ENCODE peak calls at places on chromosomes 5 and 9, in six cellular contexts. One of them, this sample, is unnamed.
A peak's percentile ranks its signal among the peaks of the same experiment; 100 is the strongest.

GRCh38 chr9:70120834-70121510 is 77.3 kb downstream of the MAMDC2 start:
- DNase-seq in heart right ventricle: peak; percentile 66
- DNase-seq in prostate gland: no peak
- DNase-seq in colonic mucosa: peak; percentile 30
- DNase-seq in endodermal cell: peak; percentile 73
- DNase-seq in kidney: no peak
- DNase-seq in this sample: no peak

GRCh38 chr9:27059406-27059805 is 49.6 kb upstream of the TEK start:
- DNase-seq in heart right ventricle: no peak
- DNase-seq in prostate gland: no peak
- DNase-seq in colonic mucosa: no peak
- DNase-seq in endodermal cell: no peak
- DNase-seq in kidney: no peak
- DNase-seq in this sample: peak; percentile 23

GRCh38 chr5:9149988-9150387 is 395.9 kb downstream of the SEMA5A start:
- DNase-seq in heart right ventricle: no peak
- DNase-seq in prostate gland: no peak
- DNase-seq in colonic mucosa: no peak
- DNase-seq in endodermal cell: no peak
- DNase-seq in kidney: no peak
- DNase-seq in this sample: no peak

GRCh38 chr9:10248890-10249289 is 363.9 kb downstream of the PTPRD start:
- DNase-seq in heart right ventricle: no peak
- DNase-seq in prostate gland: no peak
- DNase-seq in colonic mucosa: no peak
- DNase-seq in endodermal cell: no peak
- DNase-seq in kidney: no peak
- DNase-seq in this sample: no peak

GRCh38 chr9:135217836-135218235 is 130.4 kb downstream of the OLFM1 start:
- DNase-seq in heart right ventricle: peak; percentile 6
- DNase-seq in prostate gland: no peak
- DNase-seq in colonic mucosa: no peak
- DNase-seq in endodermal cell: peak; percentile 61
- DNase-seq in kidney: peak; percentile 45
- DNase-seq in this sample: no peak

GRCh38 chr9:83706703-83707517 is 848 bp downstream of the UBQLN1 start:
- DNase-seq in heart right ventricle: peak; percentile 44
- DNase-seq in prostate gland: peak; percentile 19
- DNase-seq in colonic mucosa: peak; percentile 38
- DNase-seq in endodermal cell: peak; percentile 89
- DNase-seq in kidney: peak; percentile 85
- DNase-seq in this sample: peak; percentile 18

GRCh38 chr9:72465602-72466001 is 55.8 kb upstream of the TMC1 start:
- DNase-seq in heart right ventricle: no peak
- DNase-seq in prostate gland: no peak
- DNase-seq in colonic mucosa: no peak
- DNase-seq in endodermal cell: no peak
- DNase-seq in kidney: no peak
- DNase-seq in this sample: no peak

GRCh38 chr5:113337515-113338140 is 97.2 kb downstream of the TSSK1B start:
- DNase-seq in heart right ventricle: no peak
- DNase-seq in prostate gland: no peak
- DNase-seq in colonic mucosa: no peak
- DNase-seq in endodermal cell: no peak
- DNase-seq in kidney: no peak
- DNase-seq in this sample: no peak

GRCh38 chr5:111227805-111228204 is 3.6 kb downstream of the CAMK4 start:
- DNase-seq in heart right ventricle: no peak
- DNase-seq in prostate gland: no peak
- DNase-seq in colonic mucosa: peak; percentile 30
- DNase-seq in endodermal cell: no peak
- DNase-seq in kidney: no peak
- DNase-seq in this sample: peak; percentile 37
- H3K27ac ChIP-seq in heart right ventricle: no peak overlapping the region
- H3K27ac ChIP-seq in prostate gland: no peak overlapping the region
- H3K27ac ChIP-seq in colonic mucosa: peak overlapping the region; percentile 34
- H3K27ac ChIP-seq in endodermal cell: no peak overlapping the region
- H3K27ac ChIP-seq in kidney: no peak overlapping the region
- H3K27ac ChIP-seq in this sample: peak overlapping the region; percentile 9

GRCh38 chr5:181164076-181164952 is 16.9 kb downstream of the OR2V2 start:
- DNase-seq in heart right ventricle: no peak
- DNase-seq in prostate gland: no peak
- DNase-seq in colonic mucosa: no peak
- DNase-seq in endodermal cell: peak; percentile 60
- DNase-seq in kidney: no peak
- DNase-seq in this sample: no peak

GRCh38 chr5:181159286-181160143 is 12.1 kb downstream of the OR2V2 start:
- DNase-seq in heart right ventricle: peak; percentile 88
- DNase-seq in prostate gland: peak; percentile 81
- DNase-seq in colonic mucosa: peak; percentile 94
- DNase-seq in endodermal cell: peak; percentile 98
- DNase-seq in kidney: peak; percentile 89
- DNase-seq in this sample: peak; percentile 83

GRCh38 chr5:181163487-181164075 is 16.2 kb downstream of the OR2V2 start:
- DNase-seq in heart right ventricle: no peak
- DNase-seq in prostate gland: no peak
- DNase-seq in colonic mucosa: no peak
- DNase-seq in endodermal cell: peak; percentile 74
- DNase-seq in kidney: no peak
- DNase-seq in this sample: no peak

GRCh38 chr5:181160144-181160754 is 12.9 kb downstream of the OR2V2 start:
- DNase-seq in heart right ventricle: peak; percentile 42
- DNase-seq in prostate gland: no peak
- DNase-seq in colonic mucosa: no peak
- DNase-seq in endodermal cell: peak; percentile 80
- DNase-seq in kidney: no peak
- DNase-seq in this sample: no peak

DNA sequence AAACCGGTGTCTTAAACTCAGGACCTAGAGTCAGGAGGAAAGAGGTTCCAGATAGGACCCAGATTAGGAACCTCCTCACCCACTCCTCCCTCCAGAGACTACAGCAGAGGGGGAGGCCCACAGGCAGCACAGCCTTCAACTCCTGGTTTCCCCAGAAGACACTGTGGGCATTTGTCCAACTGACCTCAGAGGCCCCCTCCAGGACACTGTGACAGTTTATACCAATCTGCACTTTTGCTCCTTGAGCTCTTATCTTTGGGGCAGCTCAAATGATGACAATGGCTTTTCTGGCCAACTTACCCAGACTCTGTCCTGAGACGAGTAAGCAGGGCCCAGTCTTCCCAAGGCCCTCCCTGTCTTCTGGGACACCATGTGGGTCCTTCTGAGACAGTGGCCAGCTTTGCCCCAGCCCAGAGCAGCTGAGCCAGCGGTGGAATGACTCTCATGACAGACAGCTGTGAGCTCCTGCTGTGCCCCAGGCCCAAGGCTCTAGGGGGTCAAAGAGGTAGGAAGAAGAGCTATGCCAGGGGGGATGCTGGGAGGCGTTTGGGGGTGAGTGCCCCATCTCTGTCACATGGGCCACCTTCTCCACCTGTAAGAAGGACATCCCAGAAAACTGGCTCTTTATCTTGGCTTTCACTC is 14.3 kb downstream of the OR2V2 start:
- DNase-seq in heart right ventricle: no peak
- DNase-seq in prostate gland: no peak
- DNase-seq in colonic mucosa: no peak
- DNase-seq in endodermal cell: no peak
- DNase-seq in kidney: no peak
- DNase-seq in this sample: no peak
- H3K4me3 ChIP-seq in heart right ventricle: no peak overlapping the region
- H3K4me3 ChIP-seq in prostate gland: no peak overlapping the region
- H3K4me3 ChIP-seq in colonic mucosa: no peak overlapping the region
- H3K4me3 ChIP-seq in endodermal cell: no peak overlapping the region
- H3K4me3 ChIP-seq in kidney: no peak overlapping the region
- H3K4me3 ChIP-seq in this sample: no peak overlapping the region

GRCh38 chr9:130578865-130579737 is at the start of gene FUBP3:
- DNase-seq in heart right ventricle: peak; percentile 94
- DNase-seq in prostate gland: peak; percentile 92
- DNase-seq in colonic mucosa: peak; percentile 97
- DNase-seq in endodermal cell: peak; percentile 97
- DNase-seq in kidney: peak; percentile 98
- DNase-seq in this sample: peak; percentile 94

GRCh38 chr9:130588416-130588815 is 9.0 kb downstream of the FUBP3 start:
- DNase-seq in heart right ventricle: no peak
- DNase-seq in prostate gland: no peak
- DNase-seq in colonic mucosa: no peak
- DNase-seq in endodermal cell: no peak
- DNase-seq in kidney: no peak
- DNase-seq in this sample: no peak

GRCh38 chr9:130587921-130588320 is 8.5 kb downstream of the FUBP3 start:
- DNase-seq in heart right ventricle: no peak
- DNase-seq in prostate gland: no peak
- DNase-seq in colonic mucosa: no peak
- DNase-seq in endodermal cell: no peak
- DNase-seq in kidney: no peak
- DNase-seq in this sample: no peak

GRCh38 chr9:130579738-130580463 is 524 bp downstream of the FUBP3 start:
- DNase-seq in heart right ventricle: no peak
- DNase-seq in prostate gland: no peak
- DNase-seq in colonic mucosa: no peak
- DNase-seq in endodermal cell: no peak
- DNase-seq in kidney: no peak
- DNase-seq in this sample: no peak

DNA sequence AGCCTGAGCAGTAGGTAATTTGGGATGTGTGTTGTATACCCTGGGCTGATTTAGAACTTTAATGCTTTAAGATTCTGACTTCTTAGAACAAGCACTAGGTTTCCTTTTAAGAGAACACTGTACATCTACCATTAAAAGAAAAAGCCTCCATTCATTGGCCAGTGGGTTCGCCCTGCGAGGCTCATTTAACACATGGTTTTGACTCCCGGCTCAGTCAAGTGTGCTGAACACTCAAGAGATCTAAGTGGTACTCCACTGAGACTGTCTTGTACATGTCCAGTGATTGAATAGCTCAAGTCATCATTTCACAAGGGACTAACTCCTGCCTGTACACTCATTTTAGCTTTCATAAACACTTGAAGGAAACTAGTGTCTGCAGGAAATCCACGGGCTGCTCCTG is 3.9 kb downstream of the FUBP3 start:
- DNase-seq in heart right ventricle: no peak
- DNase-seq in prostate gland: no peak
- DNase-seq in colonic mucosa: no peak
- DNase-seq in endodermal cell: no peak
- DNase-seq in kidney: no peak
- DNase-seq in this sample: no peak
- H3K9me3 ChIP-seq in heart right ventricle: no peaks in the 10 kb centered on the region
- H3K9me3 ChIP-seq in prostate gland: no peaks in the 10 kb centered on the region
- H3K9me3 ChIP-seq in colonic mucosa: no peaks in the 10 kb centered on the region
- H3K9me3 ChIP-seq in endodermal cell: no peaks in the 10 kb centered on the region
- H3K9me3 ChIP-seq in kidney: no peaks in the 10 kb centered on the region
- H3K9me3 ChIP-seq in this sample: no peaks in the 10 kb centered on the region

GRCh38 chr9:112112941-112113399 is 62.1 kb downstream of the SUSD1 start:
- DNase-seq in heart right ventricle: no peak
- DNase-seq in prostate gland: peak; percentile 13
- DNase-seq in colonic mucosa: peak; percentile 48
- DNase-seq in endodermal cell: peak; percentile 83
- DNase-seq in kidney: no peak
- DNase-seq in this sample: peak; percentile 61
- H3K27ac ChIP-seq in heart right ventricle: no peak overlapping the region
- H3K27ac ChIP-seq in prostate gland: no peak overlapping the region
- H3K27ac ChIP-seq in colonic mucosa: no peak overlapping the region
- H3K27ac ChIP-seq in endodermal cell: no peak overlapping the region
- H3K27ac ChIP-seq in kidney: no peak overlapping the region
- H3K27ac ChIP-seq in this sample: no peak overlapping the region

GRCh38 chr9:76730795-76731194 is 33.4 kb upstream of the PCA3 start:
- DNase-seq in heart right ventricle: no peak
- DNase-seq in prostate gland: no peak
- DNase-seq in colonic mucosa: no peak
- DNase-seq in endodermal cell: no peak
- DNase-seq in kidney: no peak
- DNase-seq in this sample: no peak
- H3K4me3 ChIP-seq in heart right ventricle: no peak overlapping the region
- H3K4me3 ChIP-seq in prostate gland: no peak overlapping the region
- H3K4me3 ChIP-seq in colonic mucosa: no peak overlapping the region
- H3K4me3 ChIP-seq in endodermal cell: no peak overlapping the region
- H3K4me3 ChIP-seq in kidney: no peak overlapping the region
- H3K4me3 ChIP-seq in this sample: no peak overlapping the region

GRCh38 chr5:79873216-79873615 is 117.8 kb downstream of the MTX3 start:
- DNase-seq in heart right ventricle: no peak
- DNase-seq in prostate gland: no peak
- DNase-seq in colonic mucosa: no peak
- DNase-seq in endodermal cell: no peak
- DNase-seq in kidney: no peak
- DNase-seq in this sample: no peak
- H3K9me3 ChIP-seq in heart right ventricle: no peaks in the 10 kb centered on the region
- H3K9me3 ChIP-seq in prostate gland: no peaks in the 10 kb centered on the region
- H3K9me3 ChIP-seq in colonic mucosa: no peaks in the 10 kb centered on the region
- H3K9me3 ChIP-seq in endodermal cell: no peaks in the 10 kb centered on the region
- H3K9me3 ChIP-seq in kidney: no peaks in the 10 kb centered on the region
- H3K9me3 ChIP-seq in this sample: no peaks in the 10 kb centered on the region

DNA sequence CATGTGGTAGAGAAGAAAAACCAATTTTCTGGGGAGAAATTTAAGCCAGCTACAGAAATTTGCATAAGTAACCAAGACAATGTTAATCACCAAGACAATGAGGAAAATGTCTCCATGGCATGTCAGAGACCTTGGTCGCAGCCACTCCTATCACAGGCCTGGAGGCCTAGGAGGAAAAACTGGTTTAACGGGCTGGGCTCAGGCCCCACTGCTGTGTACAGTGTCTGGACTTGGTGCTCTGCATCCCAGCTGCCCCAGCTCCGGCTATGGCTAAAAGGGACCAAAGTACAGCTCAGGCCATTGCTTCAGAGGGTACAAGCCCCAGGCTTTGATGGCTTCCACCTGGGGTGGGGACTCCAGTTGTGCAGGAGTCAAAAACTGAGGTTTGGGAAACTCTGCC is 1075.1 kb upstream of the CDH18 start:
- DNase-seq in heart right ventricle: no peak
- DNase-seq in prostate gland: no peak
- DNase-seq in colonic mucosa: no peak
- DNase-seq in endodermal cell: no peak
- DNase-seq in kidney: no peak
- DNase-seq in this sample: no peak
- H3K27ac ChIP-seq in heart right ventricle: no peak overlapping the region
- H3K27ac ChIP-seq in prostate gland: no peak overlapping the region
- H3K27ac ChIP-seq in colonic mucosa: no peak overlapping the region
- H3K27ac ChIP-seq in endodermal cell: no peak overlapping the region
- H3K27ac ChIP-seq in kidney: no peak overlapping the region
- H3K27ac ChIP-seq in this sample: no peak overlapping the region

This sample was measured in small intestine.